ENCODE peak calls at places on chromosomes 5 and 9, in four cellular contexts. E is tibial nerve, D is DND-41, O is GM06990. H is an unnamed sample.

GRCh38 chr5:73596705-73597328 is 29.2 kb upstream of the ARHGEF28 start:
- DNase-seq in O (no peak), E (peak; percentile 31), D (peak; percentile 9), H (no peak)

GRCh38 chr9:73080110-73080683 is 71.5 kb upstream of the ANXA1 start:
- DNase-seq in E (no peak), O (no peak), D (no peak), H (no peak)

GRCh38 chr5:79890871-79891249 is 100.2 kb downstream of the MTX3 start:
- DNase-seq in E (no peak), O (no peak), D (no peak), H (no peak)

GRCh38 chr5:68214472-68215207 is 916 bp upstream of the PIK3R1 start:
- DNase-seq in O (no peak), D (no peak), E (no peak), H (no peak)

GRCh38 chr9:129273136-129273895 is 95.3 kb upstream of the IER5L start:
- DNase-seq in E (no peak), O (no peak), D (no peak), H (no peak)

GRCh38 chr5:32984851-32985250 is 273.7 kb downstream of the NPR3 start:
- DNase-seq in D (no peak), E (no peak), O (no peak), H (no peak)

GRCh38 chr9:33452828-33453271 is 5.5 kb upstream of the AQP3 start:
- DNase-seq in E (no peak), O (peak; percentile 54), D (peak; percentile 63), H (no peak)

GRCh38 chr5:135185461-135186075 is 151.5 kb upstream of the PITX1 start:
- DNase-seq in D (peak; percentile 16), O (no peak), E (no peak), H (no peak)

GRCh38 chr9:124743686-124744348 is 27.3 kb downstream of the NR6A1 start:
- DNase-seq in O (no peak), D (no peak), E (no peak), H (no peak)

GRCh38 chr9:5321058-5321457 is 16.5 kb upstream of the RLN2 start:
- DNase-seq in E (no peak), D (no peak), O (no peak), H (no peak)

GRCh38 chr5:14153932-14154646 is 10.9 kb downstream of the TRIO start:
- DNase-seq in E (peak; percentile 57), O (no peak), D (no peak), H (no peak)

GRCh38 chr5:181051841-181052525 is 11.9 kb downstream of the BTNL9 start:
- DNase-seq in D (no peak), E (no peak), O (no peak), H (no peak)

GRCh38 chr9:131482343-131483006 is 20.2 kb upstream of the POMT1 start:
- DNase-seq in O (no peak), D (no peak), E (no peak), H (no peak)

GRCh38 chr5:77781076-77781475 is 4.9 kb upstream of the TBCA start:
- DNase-seq in D (no peak), E (no peak), O (no peak), H (no peak)

GRCh38 chr5:142063878-142064331 is 44.7 kb upstream of the NDFIP1 start:
- DNase-seq in D (no peak), E (peak; percentile 60), O (no peak), H (no peak)

GRCh38 chr5:138180183-138180782 is 1.4 kb downstream of the KIF20A start:
- DNase-seq in E (no peak), O (peak; percentile 45), D (peak; percentile 24), H (peak; percentile 46)

GRCh38 chr5:99614888-99615287 is 686.1 kb upstream of the CHD1 start:
- DNase-seq in E (no peak), O (no peak), D (no peak), H (no peak)

GRCh38 chr9:20504930-20505329 is 117.4 kb downstream of the MLLT3 start:
- DNase-seq in D (peak; percentile 52), O (no peak), E (no peak), H (no peak)

GRCh38 chr9:111298831-111299603 is 31.0 kb downstream of the OR2K2 start:
- DNase-seq in O (peak; percentile 36), D (no peak), E (peak; percentile 80), H (no peak)

GRCh38 chr5:33565304-33565703 is 124.5 kb downstream of the TARS1 start:
- DNase-seq in D (no peak), O (no peak), E (no peak), H (no peak)

GRCh38 chr5:153222956-153223355 is 267.5 kb upstream of the GRIA1 start:
- DNase-seq in O (no peak), E (no peak), D (no peak), H (no peak)

GRCh38 chr5:141963706-141964105 is 5.2 kb upstream of the RNF14 start:
- DNase-seq in D (no peak), O (no peak), E (no peak), H (no peak)

GRCh38 chr5:172107606-172108005 is 80.4 kb downstream of the STK10 start:
- DNase-seq in E (no peak), O (no peak), D (no peak), H (no peak)
- TF ChIP-seq CTCF in E (no peak), O (no peak), D (no peak), H (no peak)

GRCh38 chr9:116219686-116220085 is 66.1 kb downstream of the PAPPA start:
- DNase-seq in E (no peak), D (no peak), O (no peak), H (no peak)
- H3K4me3 ChIP-seq in E (no peak overlapping the region), D (no peak overlapping the region), O (no peak overlapping the region), H (no peak overlapping the region)

GRCh38 chr5:38105231-38105570 is 153.2 kb upstream of the EGFLAM start:
- DNase-seq in E (no peak), O (no peak), D (no peak), H (no peak)
- TF ChIP-seq CTCF in E (no peak), O (no peak), D (no peak), H (no peak)

GRCh38 chr9:70406446-70406862 is 8.0 kb downstream of the KLF9 start:
- DNase-seq in O (no peak), E (no peak), D (no peak), H (no peak)
- H3K4me3 ChIP-seq in O (no peak overlapping the region), E (no peak overlapping the region), D (no peak overlapping the region), H (no peak overlapping the region)

GRCh38 chr9:9912459-9912858 is 700.3 kb downstream of the PTPRD start:
- DNase-seq in E (no peak), O (no peak), D (no peak), H (no peak)
- TF ChIP-seq CTCF in E (no peak), O (peak; percentile 39), D (peak; percentile 61), H (peak; percentile 11)

GRCh38 chr5:169742773-169743296 is 105.8 kb downstream of the DOCK2 start:
- DNase-seq in E (no peak), D (no peak), O (no peak), H (no peak)
- H3K4me3 ChIP-seq in E (no peak overlapping the region), D (no peak overlapping the region), O (no peak overlapping the region), H (no peak overlapping the region)

GRCh38 chr5:160789219-160789820 is 62.7 kb downstream of the ATP10B start:
- DNase-seq in D (no peak), E (no peak), O (no peak), H (no peak)

GRCh38 chr5:160792281-160792680 is 59.7 kb downstream of the ATP10B start:
- DNase-seq in E (no peak), O (no peak), D (peak; percentile 23), H (no peak)

GRCh38 chr5:160792732-160793454 is 59.1 kb downstream of the ATP10B start:
- DNase-seq in E (no peak), O (no peak), D (no peak), H (no peak)

GRCh38 chr5:160787247-160787646 is 64.8 kb downstream of the ATP10B start:
- DNase-seq in E (no peak), D (peak; percentile 18), O (no peak), H (no peak)
- TF ChIP-seq CTCF in E (no peak), D (peak; percentile 56), O (peak; percentile 61), H (peak; percentile 62)

H was measured in GM12864.